ENCODE peak calls at places on chromosomes 5 and 9, in five cellular contexts. P is activated T-helper 1 cell treated with anti-CD3 and anti-CD28 coated beads, Interleukin-12 subunit alpha, Interleukin-12 subunit beta, Interleukin-2, Interleukin-4 antibody, amounts not matched to agents 30 ng/mL and 10 ng/mL and 1 ng/mL, durations not matched to agents 14 hours and 24 hours and 36 hours; O is SK-N-DZ; D is astrocyte of the cerebellum; L is OCI-LY7. S is an unnamed sample.

GRCh38 chr9:131273146-131273545 is 3.2 kb downstream of the FAM78A start:
- DNase-seq in P (no peak), D (no peak), O (no peak), L (peak), S (no peak)

GRCh38 chr5:132704875-132705274 is 31.1 kb downstream of the IL4 start:
- DNase-seq in P (no peak), O (no peak), D (no peak), L (no peak), S (no peak)

GRCh38 chr5:61286446-61287132 is 45.5 kb upstream of the ZSWIM6 start:
- DNase-seq in O (no peak), L (no peak), D (no peak), P (no peak), S (no peak)

GRCh38 chr9:4796988-4797956 is 4.5 kb downstream of the RCL1 start:
- DNase-seq in D (peak), L (peak), O (peak), P (no peak), S (no peak)

GRCh38 chr9:96217756-96218693 is 84.0 kb downstream of the HSD17B3 start:
- DNase-seq in D (no peak), L (peak), O (peak), P (peak), S (peak)

GRCh38 chr5:32542216-32543059 is 42.9 kb upstream of the SUB1 start:
- DNase-seq in L (peak), P (peak), O (no peak), D (no peak), S (peak)

GRCh38 chr5:135057233-135057632 is 23.2 kb upstream of the PITX1 start:
- DNase-seq in O (no peak), L (no peak), P (no peak), D (no peak), S (no peak)

GRCh38 chr5:41156739-41157138 is 56.6 kb downstream of the C6 start:
- DNase-seq in D (no peak), O (no peak), P (no peak), L (no peak), S (no peak)

GRCh38 chr5:115766608-115767007 is 49.9 kb downstream of the CDO1 start:
- DNase-seq in D (no peak), P (no peak), L (no peak), O (no peak), S (no peak)

GRCh38 chr9:105341784-105342183 is 97.3 kb downstream of the SLC44A1 start:
- DNase-seq in D (peak), P (no peak), L (no peak), O (no peak), S (no peak)

GRCh38 chr5:90590-91547 is 1.1 kb upstream of the PLEKHG4B start:
- DNase-seq in D (no peak), L (no peak), P (no peak), O (no peak), S (no peak)

GRCh38 chr5:149422429-149423286 is 43.6 kb upstream of the IL17B start:
- DNase-seq in D (no peak), L (no peak), P (no peak), O (peak), S (no peak)

GRCh38 chr9:118640836-118641557 is 728.2 kb downstream of the BRINP1 start:
- DNase-seq in L (no peak), O (no peak), D (peak), P (no peak), S (no peak)

GRCh38 chr9:32742296-32742695 is 41.0 kb upstream of the TMEM215 start:
- DNase-seq in O (no peak), L (no peak), D (no peak), P (no peak), S (no peak)

GRCh38 chr9:129240581-129241211 is 62.6 kb upstream of the IER5L start:
- DNase-seq in P (no peak), D (no peak), L (no peak), O (no peak), S (no peak)

GRCh38 chr9:113536483-113537226 is 73.1 kb downstream of the RGS3 start:
- DNase-seq in L (no peak), O (no peak), P (no peak), D (no peak), S (no peak)

GRCh38 chr5:39005566-39006232 is 68.5 kb downstream of the RICTOR start:
- DNase-seq in L (peak), P (no peak), D (no peak), O (no peak), S (no peak)

S was measured in stimulated activated naive B cell treated with anti-CD40 and anti-IgM and Interleukin-4, amounts not matched to agents 10 μg/mL and 1 μg/mL and 100 μg/mL, for 72 hours.